ENCODE peak calls at places on chromosome 12, in six cellular contexts. One of them, this sample, is unnamed.

GRCh38 chr12:57280234-57281062 is 29.5 kb upstream of the STAC3 start:
- DNase-seq in lung: peak
- DNase-seq in A549: peak
- DNase-seq in Calu3: peak
- DNase-seq in fibroblast of mammary gland: peak
- DNase-seq in CD4-positive, alpha-beta T cell: peak
- DNase-seq in this sample: peak

GRCh38 chr12:110689002-110689600 is at the start of gene HVCN1:
- DNase-seq in A549: no peak
- DNase-seq in lung: peak
- DNase-seq in fibroblast of mammary gland: no peak
- DNase-seq in Calu3: peak
- DNase-seq in CD4-positive, alpha-beta T cell: peak
- DNase-seq in this sample: peak

GRCh38 chr12:54428050-54429013 is 9.3 kb upstream of the ITGA5 start:
- DNase-seq in Calu3: no peak
- DNase-seq in lung: no peak
- DNase-seq in fibroblast of mammary gland: peak
- DNase-seq in A549: no peak
- DNase-seq in CD4-positive, alpha-beta T cell: no peak
- DNase-seq in this sample: no peak

GRCh38 chr12:131213896-131214442 is 260.3 kb downstream of the ADGRD1 start:
- DNase-seq in A549: no peak
- DNase-seq in Calu3: no peak
- DNase-seq in fibroblast of mammary gland: no peak
- DNase-seq in lung: no peak
- DNase-seq in CD4-positive, alpha-beta T cell: no peak
- DNase-seq in this sample: no peak

GRCh38 chr12:111037047-111037446 is 116.7 kb upstream of the MYL2 start:
- DNase-seq in A549: no peak
- DNase-seq in fibroblast of mammary gland: no peak
- DNase-seq in Calu3: no peak
- DNase-seq in CD4-positive, alpha-beta T cell: no peak
- DNase-seq in lung: no peak
- DNase-seq in this sample: no peak

GRCh38 chr12:104384141-104384880 is 72.4 kb upstream of the CHST11 start:
- DNase-seq in A549: no peak
- DNase-seq in CD4-positive, alpha-beta T cell: no peak
- DNase-seq in Calu3: no peak
- DNase-seq in lung: no peak
- DNase-seq in fibroblast of mammary gland: peak
- DNase-seq in this sample: peak

GRCh38 chr12:20463920-20464524 is 95.7 kb downstream of the PDE3A start:
- DNase-seq in fibroblast of mammary gland: peak
- DNase-seq in lung: no peak
- DNase-seq in A549: peak
- DNase-seq in CD4-positive, alpha-beta T cell: no peak
- DNase-seq in Calu3: peak
- DNase-seq in this sample: no peak

GRCh38 chr12:19648173-19648572 is 208.9 kb downstream of the AEBP2 start:
- DNase-seq in fibroblast of mammary gland: peak
- DNase-seq in A549: no peak
- DNase-seq in lung: no peak
- DNase-seq in CD4-positive, alpha-beta T cell: no peak
- DNase-seq in Calu3: no peak
- DNase-seq in this sample: no peak

GRCh38 chr12:10715491-10715890 is 7.6 kb downstream of the YBX3 start:
- DNase-seq in fibroblast of mammary gland: no peak
- DNase-seq in lung: no peak
- DNase-seq in CD4-positive, alpha-beta T cell: no peak
- DNase-seq in A549: no peak
- DNase-seq in Calu3: no peak
- DNase-seq in this sample: no peak

GRCh38 chr12:57214398-57214781 is 2.2 kb upstream of the NXPH4 start:
- DNase-seq in lung: peak
- DNase-seq in Calu3: peak
- DNase-seq in CD4-positive, alpha-beta T cell: peak
- DNase-seq in A549: peak
- DNase-seq in fibroblast of mammary gland: peak
- DNase-seq in this sample: peak

GRCh38 chr12:109770104-109770860 is 56.7 kb downstream of the FAM222A start:
- DNase-seq in Calu3: no peak
- DNase-seq in lung: no peak
- DNase-seq in A549: no peak
- DNase-seq in fibroblast of mammary gland: no peak
- DNase-seq in CD4-positive, alpha-beta T cell: no peak
- DNase-seq in this sample: no peak

GRCh38 chr12:42234970-42235369 is 3.1 kb downstream of the YAF2 start:
- DNase-seq in Calu3: no peak
- DNase-seq in fibroblast of mammary gland: peak
- DNase-seq in A549: no peak
- DNase-seq in lung: no peak
- DNase-seq in CD4-positive, alpha-beta T cell: no peak
- DNase-seq in this sample: no peak

GRCh38 chr12:100993916-100994315 is 199.3 kb downstream of the ANO4 start:
- DNase-seq in lung: no peak
- DNase-seq in CD4-positive, alpha-beta T cell: no peak
- DNase-seq in Calu3: no peak
- DNase-seq in fibroblast of mammary gland: no peak
- DNase-seq in A549: peak
- DNase-seq in this sample: no peak
- TF ChIP-seq CTCF in lung: no peak
- TF ChIP-seq CTCF in CD4-positive, alpha-beta T cell: no peak
- TF ChIP-seq CTCF in Calu3: no peak
- TF ChIP-seq CTCF in fibroblast of mammary gland: no peak
- TF ChIP-seq CTCF in A549: no peak
- TF ChIP-seq CTCF in this sample: no peak

GRCh38 chr12:77830952-77831351 is 258 bp downstream of the NAV3 start:
- DNase-seq in fibroblast of mammary gland: no peak
- DNase-seq in CD4-positive, alpha-beta T cell: no peak
- DNase-seq in Calu3: no peak
- DNase-seq in lung: no peak
- DNase-seq in A549: no peak
- DNase-seq in this sample: no peak
- TF ChIP-seq CTCF in fibroblast of mammary gland: no peak
- TF ChIP-seq CTCF in CD4-positive, alpha-beta T cell: no peak
- TF ChIP-seq CTCF in Calu3: no peak
- TF ChIP-seq CTCF in lung: no peak
- TF ChIP-seq CTCF in A549: no peak
- TF ChIP-seq CTCF in this sample: no peak

DNA sequence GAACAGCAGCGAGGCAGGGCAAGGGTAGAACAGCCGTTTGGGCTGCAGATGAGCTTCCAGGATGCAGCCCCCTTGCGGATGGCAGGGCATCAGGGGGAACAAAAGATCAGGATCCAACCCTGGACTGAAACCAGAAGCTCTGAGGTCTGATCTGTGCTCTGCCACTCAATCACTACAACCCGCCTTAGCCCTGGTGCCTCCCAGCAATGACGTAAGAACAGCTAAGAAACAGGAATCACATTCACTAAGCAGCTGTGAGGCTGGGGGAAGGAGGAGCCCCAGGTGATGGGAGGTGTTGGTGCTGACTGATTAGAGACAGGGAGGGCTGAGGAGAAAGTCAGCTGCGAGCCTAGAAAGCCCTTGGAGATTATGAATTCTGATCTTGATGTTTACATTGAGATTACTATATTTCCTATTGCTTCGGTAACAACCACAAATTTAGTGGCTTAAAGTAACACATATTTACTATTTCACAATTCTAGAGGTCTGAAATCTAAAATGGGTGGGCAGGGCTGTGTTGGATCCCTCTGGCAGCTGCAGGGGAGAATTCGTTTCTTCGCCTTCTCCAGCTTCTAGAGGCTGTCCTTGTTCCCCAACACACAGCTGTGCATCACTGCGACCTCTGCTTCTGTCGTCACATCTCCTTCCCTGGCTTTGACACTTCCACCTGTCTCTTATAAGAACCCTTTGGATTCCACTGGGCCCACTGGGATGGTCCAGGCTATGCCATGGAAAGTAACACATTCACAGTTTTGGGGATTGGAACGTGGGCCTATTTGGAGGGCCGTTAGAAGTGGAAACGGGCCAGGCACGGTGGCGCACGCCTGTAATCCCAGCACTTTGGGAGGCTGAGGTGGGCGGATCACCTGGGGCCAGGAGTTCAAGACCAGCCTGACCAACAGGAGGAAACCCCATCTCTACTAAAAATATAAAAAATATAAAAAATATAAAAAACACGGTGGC is 6.1 kb upstream of the CD9 start:
- DNase-seq in Calu3: no peak
- DNase-seq in fibroblast of mammary gland: no peak
- DNase-seq in A549: peak
- DNase-seq in lung: no peak
- DNase-seq in CD4-positive, alpha-beta T cell: no peak
- DNase-seq in this sample: peak
- TF ChIP-seq CTCF in Calu3: no peak
- TF ChIP-seq CTCF in fibroblast of mammary gland: no peak
- TF ChIP-seq CTCF in A549: no peak
- TF ChIP-seq CTCF in lung: no peak
- TF ChIP-seq CTCF in CD4-positive, alpha-beta T cell: no peak
- TF ChIP-seq CTCF in this sample: no peak

GRCh38 chr12:26628234-26628633 is 204.8 kb downstream of the ITPR2 start:
- DNase-seq in lung: no peak
- DNase-seq in A549: no peak
- DNase-seq in fibroblast of mammary gland: peak
- DNase-seq in Calu3: no peak
- DNase-seq in CD4-positive, alpha-beta T cell: no peak
- DNase-seq in this sample: no peak

GRCh38 chr12:26629864-26630263 is 203.1 kb downstream of the ITPR2 start:
- DNase-seq in CD4-positive, alpha-beta T cell: no peak
- DNase-seq in A549: peak
- DNase-seq in fibroblast of mammary gland: peak
- DNase-seq in lung: no peak
- DNase-seq in Calu3: no peak
- DNase-seq in this sample: no peak

GRCh38 chr12:26632746-26633145 is 200.2 kb downstream of the ITPR2 start:
- DNase-seq in lung: no peak
- DNase-seq in CD4-positive, alpha-beta T cell: no peak
- DNase-seq in A549: no peak
- DNase-seq in fibroblast of mammary gland: no peak
- DNase-seq in Calu3: no peak
- DNase-seq in this sample: no peak

GRCh38 chr12:26631846-26632245 is 201.1 kb downstream of the ITPR2 start:
- DNase-seq in lung: no peak
- DNase-seq in Calu3: no peak
- DNase-seq in CD4-positive, alpha-beta T cell: no peak
- DNase-seq in fibroblast of mammary gland: no peak
- DNase-seq in A549: no peak
- DNase-seq in this sample: no peak

DNA sequence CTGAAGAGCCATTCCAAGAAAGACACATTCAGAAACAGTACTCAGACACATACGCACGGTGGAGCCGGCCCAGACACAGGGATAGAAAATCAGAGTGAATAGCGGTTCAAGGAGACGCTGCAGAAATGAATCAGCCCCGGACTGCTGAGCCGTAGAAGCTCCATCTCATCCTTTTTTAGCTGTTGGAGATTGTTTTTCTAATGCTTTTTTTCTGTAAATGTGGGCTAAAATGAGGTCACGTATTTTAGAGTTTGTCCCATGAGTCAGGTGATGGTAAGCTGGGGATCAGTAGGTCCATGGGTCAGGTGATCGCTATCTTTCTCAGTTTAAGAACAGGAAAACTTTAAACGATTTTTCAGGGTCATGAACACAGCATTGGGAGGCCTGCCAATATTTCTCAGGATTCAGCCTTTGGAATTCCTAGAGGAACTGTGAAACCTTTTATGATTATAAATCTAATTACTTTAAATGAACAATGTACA is 202.4 kb downstream of the ITPR2 start:
- DNase-seq in fibroblast of mammary gland: peak
- DNase-seq in CD4-positive, alpha-beta T cell: no peak
- DNase-seq in lung: no peak
- DNase-seq in A549: peak
- DNase-seq in Calu3: no peak
- DNase-seq in this sample: no peak
- TF ChIP-seq CTCF in fibroblast of mammary gland: no peak
- TF ChIP-seq CTCF in CD4-positive, alpha-beta T cell: no peak
- TF ChIP-seq CTCF in lung: no peak
- TF ChIP-seq CTCF in A549: no peak
- TF ChIP-seq CTCF in Calu3: no peak
- TF ChIP-seq CTCF in this sample: no peak

GRCh38 chr12:87344699-87345098 is 684.5 kb downstream of the C12orf50 start:
- DNase-seq in Calu3: no peak
- DNase-seq in fibroblast of mammary gland: no peak
- DNase-seq in lung: no peak
- DNase-seq in CD4-positive, alpha-beta T cell: no peak
- DNase-seq in A549: peak
- DNase-seq in this sample: no peak
- TF ChIP-seq CTCF in Calu3: no peak
- TF ChIP-seq CTCF in fibroblast of mammary gland: peak
- TF ChIP-seq CTCF in lung: no peak
- TF ChIP-seq CTCF in CD4-positive, alpha-beta T cell: no peak
- TF ChIP-seq CTCF in A549: peak
- TF ChIP-seq CTCF in this sample: no peak

DNA sequence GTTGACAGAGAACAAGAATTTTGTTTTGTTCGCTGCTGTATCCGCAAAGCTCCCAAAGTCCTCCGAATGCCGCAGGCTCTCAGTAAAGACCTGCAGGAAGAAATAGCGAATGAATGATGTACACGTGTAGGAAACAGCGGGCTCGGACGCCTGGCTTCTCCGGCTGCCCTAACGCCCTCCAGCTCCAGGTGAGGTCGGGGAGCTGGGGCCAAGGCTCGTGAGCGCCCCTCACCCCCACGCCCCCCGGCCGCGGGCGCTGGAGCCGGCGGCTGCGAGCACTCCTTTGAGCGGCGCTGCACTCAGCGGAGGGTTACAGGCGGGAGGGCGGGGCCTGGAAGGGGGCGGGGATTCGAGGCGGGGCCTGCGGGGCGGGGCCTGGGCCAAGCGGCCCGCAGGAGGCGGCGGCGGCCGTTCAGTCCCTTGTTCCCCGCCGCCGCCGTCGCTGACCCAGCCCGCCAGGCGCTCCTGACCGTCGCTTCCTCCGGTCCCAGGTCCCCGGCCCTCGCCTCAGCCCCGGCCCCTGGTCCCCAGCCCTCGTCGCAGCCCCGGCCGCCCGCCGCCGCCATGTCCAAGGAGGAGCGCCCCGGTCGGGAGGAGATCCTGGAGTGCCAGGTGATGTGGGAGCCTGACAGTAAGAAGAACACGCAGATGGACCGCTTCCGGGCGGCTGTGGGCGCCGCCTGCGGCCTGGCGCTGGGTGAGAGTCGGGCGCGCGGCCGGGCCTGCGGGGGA is at the start of gene AACS:
- DNase-seq in fibroblast of mammary gland: peak
- DNase-seq in lung: peak
- DNase-seq in CD4-positive, alpha-beta T cell: peak
- DNase-seq in Calu3: peak
- DNase-seq in A549: peak
- DNase-seq in this sample: peak
- TF ChIP-seq CTCF in fibroblast of mammary gland: no peak
- TF ChIP-seq CTCF in lung: no peak
- TF ChIP-seq CTCF in CD4-positive, alpha-beta T cell: no peak
- TF ChIP-seq CTCF in Calu3: no peak
- TF ChIP-seq CTCF in A549: no peak
- TF ChIP-seq CTCF in this sample: no peak

GRCh38 chr12:6950401-6950801 is 755 bp upstream of the PTPN6 start:
- DNase-seq in CD4-positive, alpha-beta T cell: no peak
- DNase-seq in fibroblast of mammary gland: no peak
- DNase-seq in Calu3: no peak
- DNase-seq in lung: no peak
- DNase-seq in A549: no peak
- DNase-seq in this sample: peak
- TF ChIP-seq CTCF in CD4-positive, alpha-beta T cell: peak
- TF ChIP-seq CTCF in fibroblast of mammary gland: peak
- TF ChIP-seq CTCF in Calu3: peak
- TF ChIP-seq CTCF in lung: no peak
- TF ChIP-seq CTCF in A549: no peak
- TF ChIP-seq CTCF in this sample: peak

This sample was measured in activated CD8-positive, alpha-beta T cell treated with anti-CD3 and anti-CD28 coated beads for 36 hours.